ENCODE peak calls at places on chromosomes 4 and X, in four cellular contexts. I, V, Y and G are unnamed samples.
A peak's percentile ranks its signal among the peaks of the same experiment; 100 is the strongest.

GRCh38 chr4:6674500-6675149 is 19.1 kb upstream of the S100P start:
- DNase-seq in I (peak; percentile 28), V (peak; percentile 62), Y (no peak), G (no peak)

GRCh38 chr4:122632396-122633143 is 11.7 kb upstream of the IL21 start:
- DNase-seq in I (no peak), Y (no peak), V (no peak), G (no peak)

GRCh38 chrX:418927-419729 is 32.4 kb upstream of the PPP2R3B start:
- DNase-seq in V (no peak), Y (no peak), I (no peak), G (no peak)

GRCh38 chrX:102712967-102713677 is 874 bp downstream of the GPRASP2 start:
- DNase-seq in Y (peak; percentile 40), I (peak; percentile 30), V (no peak), G (no peak)

GRCh38 chr4:132227349-132228165 is 921.5 kb upstream of the PCDH10 start:
- DNase-seq in Y (no peak), I (no peak), V (no peak), G (no peak)

GRCh38 chr4:74821541-74821940 is 27.2 kb upstream of the BTC start:
- DNase-seq in I (no peak), Y (no peak), V (no peak), G (no peak)

GRCh38 chr4:11931266-11931665 is 502.6 kb upstream of the HS3ST1 start:
- DNase-seq in I (no peak), Y (no peak), V (no peak), G (no peak)

GRCh38 chrX:140918398-140919043 is 83.9 kb upstream of the SPANXB1 start:
- DNase-seq in I (peak; percentile 18), Y (no peak), V (peak; percentile 42), G (no peak)

GRCh38 chr4:10640535-10641159 is 43.9 kb downstream of the CLNK start:
- DNase-seq in Y (no peak), V (no peak), I (no peak), G (no peak)

GRCh38 chr4:109985993-109986640 is 73.4 kb downstream of the EGF start:
- DNase-seq in V (no peak), Y (no peak), I (no peak), G (no peak)